ENCODE peak calls at places on chromosomes 16 and 17, in five cellular contexts. One of them, this sample, is unnamed.

GRCh38 chr16:13305019-13305755 is 403.8 kb downstream of the SHISA9 start:
- DNase-seq in sigmoid colon: no peak
- DNase-seq in prostate gland: no peak
- DNase-seq in transverse colon: no peak
- DNase-seq in HCT116: no peak
- DNase-seq in this sample: no peak

GRCh38 chr16:11857161-11857560 is 5.8 kb upstream of the RSL1D1 start:
- DNase-seq in prostate gland: no peak
- DNase-seq in sigmoid colon: no peak
- DNase-seq in HCT116: no peak
- DNase-seq in transverse colon: no peak
- DNase-seq in this sample: no peak

GRCh38 chr16:85205747-85206471 is 93.6 kb upstream of the CIBAR2 start:
- DNase-seq in prostate gland: no peak
- DNase-seq in transverse colon: no peak
- DNase-seq in HCT116: no peak
- DNase-seq in sigmoid colon: no peak
- DNase-seq in this sample: no peak

GRCh38 chr16:27195941-27196595 is 7.3 kb upstream of the KDM8 start:
- DNase-seq in HCT116: no peak
- DNase-seq in sigmoid colon: no peak
- DNase-seq in prostate gland: no peak
- DNase-seq in transverse colon: no peak
- DNase-seq in this sample: no peak

GRCh38 chr16:87945351-87946042 is 5.7 kb upstream of the BANP start:
- DNase-seq in HCT116: peak
- DNase-seq in transverse colon: peak
- DNase-seq in prostate gland: peak
- DNase-seq in sigmoid colon: peak
- DNase-seq in this sample: no peak

GRCh38 chr17:76458580-76459490 is 5.9 kb upstream of the UBE2O start:
- DNase-seq in sigmoid colon: no peak
- DNase-seq in transverse colon: peak
- DNase-seq in prostate gland: no peak
- DNase-seq in HCT116: peak
- DNase-seq in this sample: no peak

GRCh38 chr16:89303604-89304003 is 86.1 kb downstream of the ZNF778 start:
- DNase-seq in sigmoid colon: no peak
- DNase-seq in prostate gland: no peak
- DNase-seq in transverse colon: no peak
- DNase-seq in HCT116: no peak
- DNase-seq in this sample: no peak

GRCh38 chr16:12976936-12977335 is 75.5 kb downstream of the SHISA9 start:
- DNase-seq in prostate gland: no peak
- DNase-seq in sigmoid colon: no peak
- DNase-seq in transverse colon: no peak
- DNase-seq in HCT116: no peak
- DNase-seq in this sample: no peak

GRCh38 chr16:67164599-67165061 is at the start of gene HSF4:
- DNase-seq in HCT116: no peak
- DNase-seq in prostate gland: peak
- DNase-seq in sigmoid colon: peak
- DNase-seq in transverse colon: peak
- DNase-seq in this sample: no peak

GRCh38 chr17:79070266-79070880 is 4.3 kb upstream of the ENGASE start:
- DNase-seq in HCT116: no peak
- DNase-seq in prostate gland: no peak
- DNase-seq in transverse colon: no peak
- DNase-seq in sigmoid colon: peak
- DNase-seq in this sample: no peak

GRCh38 chr16:78324649-78325274 is 225.3 kb downstream of the WWOX start:
- DNase-seq in HCT116: no peak
- DNase-seq in prostate gland: no peak
- DNase-seq in transverse colon: no peak
- DNase-seq in sigmoid colon: no peak
- DNase-seq in this sample: no peak

GRCh38 chr16:12340151-12340733 is 363.7 kb downstream of the SNX29 start:
- DNase-seq in transverse colon: peak
- DNase-seq in prostate gland: peak
- DNase-seq in sigmoid colon: no peak
- DNase-seq in HCT116: peak
- DNase-seq in this sample: no peak

GRCh38 chr17:76585048-76585648 is 512 bp downstream of the ST6GALNAC2 start:
- DNase-seq in prostate gland: no peak
- DNase-seq in transverse colon: peak
- DNase-seq in HCT116: no peak
- DNase-seq in sigmoid colon: peak
- DNase-seq in this sample: no peak

GRCh38 chr17:75640556-75641119 is 7.4 kb downstream of the SMIM5 start:
- DNase-seq in HCT116: no peak
- DNase-seq in transverse colon: no peak
- DNase-seq in sigmoid colon: no peak
- DNase-seq in prostate gland: no peak
- DNase-seq in this sample: peak

GRCh38 chr17:40345161-40346034 is 19.1 kb downstream of the GJD3 start:
- DNase-seq in transverse colon: peak
- DNase-seq in prostate gland: peak
- DNase-seq in HCT116: no peak
- DNase-seq in sigmoid colon: peak
- DNase-seq in this sample: no peak

GRCh38 chr16:85385463-85386331 is 227.4 kb upstream of the GSE1 start:
- DNase-seq in transverse colon: no peak
- DNase-seq in prostate gland: no peak
- DNase-seq in sigmoid colon: peak
- DNase-seq in HCT116: no peak
- DNase-seq in this sample: no peak

GRCh38 chr17:15782809-15783208 is 50.7 kb downstream of the TBC1D26 start:
- DNase-seq in transverse colon: peak
- DNase-seq in sigmoid colon: peak
- DNase-seq in HCT116: no peak
- DNase-seq in prostate gland: no peak
- DNase-seq in this sample: no peak

GRCh38 chr16:56382459-56382858 is 42.9 kb downstream of the AMFR start:
- DNase-seq in sigmoid colon: no peak
- DNase-seq in transverse colon: no peak
- DNase-seq in HCT116: no peak
- DNase-seq in prostate gland: no peak
- DNase-seq in this sample: no peak

GRCh38 chr16:87108941-87109340 is 208.3 kb downstream of the C16orf95 start:
- DNase-seq in prostate gland: no peak
- DNase-seq in HCT116: no peak
- DNase-seq in transverse colon: no peak
- DNase-seq in sigmoid colon: peak
- DNase-seq in this sample: no peak

DNA sequence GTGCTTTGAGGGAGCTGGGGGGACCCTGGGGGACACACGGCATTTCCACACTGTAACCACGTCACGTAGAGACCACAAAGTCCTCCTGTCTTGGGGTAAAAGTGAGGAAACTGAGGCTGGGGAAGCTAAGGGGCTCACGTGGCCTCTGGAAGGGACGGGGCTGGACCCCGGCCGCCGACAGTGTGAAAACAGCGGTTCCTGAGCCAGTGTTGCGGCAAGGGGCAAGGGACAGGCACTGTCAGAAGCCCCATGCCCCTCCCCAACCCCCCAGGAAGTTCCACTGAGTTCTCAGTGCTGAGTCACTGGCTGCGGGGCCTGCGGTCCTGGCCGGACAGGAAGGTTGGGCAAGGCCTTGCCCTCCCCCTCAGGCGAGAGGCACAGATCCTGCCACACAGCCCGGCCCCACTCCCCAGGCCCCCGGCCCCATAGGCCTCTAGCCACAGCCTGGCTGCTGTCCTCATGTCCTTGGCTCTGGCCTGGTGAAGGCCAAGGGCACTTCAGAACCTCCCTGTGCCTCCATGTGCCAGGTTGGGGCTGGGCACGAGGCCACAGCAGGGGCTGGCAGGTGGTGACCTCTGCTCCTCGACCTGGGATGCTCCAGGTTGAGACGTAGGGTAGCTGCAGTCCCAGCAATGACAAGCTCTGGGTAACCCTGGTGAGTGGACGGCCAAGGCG is 5.0 kb upstream of the CCDC57 start:
- DNase-seq in HCT116: no peak
- DNase-seq in transverse colon: peak
- DNase-seq in sigmoid colon: peak
- DNase-seq in prostate gland: no peak
- DNase-seq in this sample: no peak
- TF ChIP-seq POLR2AphosphoS5 in HCT116: peak
- TF ChIP-seq POLR2AphosphoS5 in transverse colon: no peak
- TF ChIP-seq POLR2AphosphoS5 in sigmoid colon: no peak
- TF ChIP-seq POLR2AphosphoS5 in prostate gland: no peak
- TF ChIP-seq POLR2AphosphoS5 in this sample: no peak

DNA sequence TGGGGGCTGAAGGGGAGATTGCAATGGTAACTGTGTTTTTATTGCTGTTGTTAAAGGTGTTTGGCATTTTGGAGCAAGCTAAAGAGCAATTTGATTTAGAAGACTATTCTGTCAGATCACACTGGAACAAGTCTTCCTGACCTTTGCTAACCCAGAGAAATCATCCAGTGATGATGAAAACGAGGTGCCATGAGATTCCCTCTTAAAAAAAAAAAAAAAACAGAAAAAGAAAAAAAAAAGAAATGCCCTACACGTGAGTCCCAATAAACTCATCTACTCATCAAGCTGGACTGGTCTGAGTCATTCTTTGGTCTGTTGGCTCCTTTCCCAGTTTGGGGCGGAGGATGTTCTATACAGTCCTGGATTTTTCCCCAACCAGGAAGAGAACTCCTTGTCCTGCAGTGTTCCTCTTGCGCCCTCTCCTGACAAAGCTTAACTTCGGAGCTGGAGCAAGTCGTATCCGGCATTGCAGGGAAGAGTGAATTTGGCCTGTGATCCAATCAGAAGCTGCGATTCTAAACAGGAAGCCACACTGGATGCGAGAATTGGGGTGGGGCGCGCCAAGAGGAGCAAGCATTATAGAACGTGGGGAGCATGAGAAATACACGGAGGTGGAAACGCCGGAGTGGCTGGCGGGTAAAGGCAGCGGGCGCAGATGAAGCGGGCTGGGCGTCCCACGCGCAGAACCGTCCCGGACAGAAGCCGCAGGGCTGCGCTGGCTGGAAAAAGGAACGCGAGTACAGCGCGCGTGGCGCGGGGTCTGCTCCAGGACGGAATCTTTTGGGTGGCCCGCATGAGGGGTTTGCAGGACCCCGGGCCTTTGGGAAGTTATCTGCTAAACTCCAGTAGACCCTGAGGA is 22.4 kb upstream of the CRYM start:
- DNase-seq in HCT116: peak
- DNase-seq in prostate gland: peak
- DNase-seq in transverse colon: peak
- DNase-seq in sigmoid colon: peak
- DNase-seq in this sample: peak
- TF ChIP-seq POLR2AphosphoS5 in HCT116: no peak
- TF ChIP-seq POLR2AphosphoS5 in prostate gland: peak
- TF ChIP-seq POLR2AphosphoS5 in transverse colon: peak
- TF ChIP-seq POLR2AphosphoS5 in sigmoid colon: peak
- TF ChIP-seq POLR2AphosphoS5 in this sample: no peak

GRCh38 chr16:47777191-47777590 is 316.1 kb downstream of the PHKB start:
- DNase-seq in prostate gland: no peak
- DNase-seq in transverse colon: no peak
- DNase-seq in sigmoid colon: no peak
- DNase-seq in HCT116: no peak
- DNase-seq in this sample: no peak

GRCh38 chr16:47774661-47775060 is 313.5 kb downstream of the PHKB start:
- DNase-seq in HCT116: no peak
- DNase-seq in transverse colon: peak
- DNase-seq in prostate gland: no peak
- DNase-seq in sigmoid colon: no peak
- DNase-seq in this sample: no peak

GRCh38 chr16:47780213-47780612 is 319.1 kb downstream of the PHKB start:
- DNase-seq in sigmoid colon: no peak
- DNase-seq in transverse colon: no peak
- DNase-seq in prostate gland: no peak
- DNase-seq in HCT116: no peak
- DNase-seq in this sample: no peak

GRCh38 chr16:47778106-47778803 is 317.1 kb downstream of the PHKB start:
- DNase-seq in prostate gland: no peak
- DNase-seq in transverse colon: no peak
- DNase-seq in sigmoid colon: no peak
- DNase-seq in HCT116: no peak
- DNase-seq in this sample: no peak

GRCh38 chr16:47779201-47780016 is 318.3 kb downstream of the PHKB start:
- DNase-seq in transverse colon: no peak
- DNase-seq in prostate gland: no peak
- DNase-seq in HCT116: no peak
- DNase-seq in sigmoid colon: no peak
- DNase-seq in this sample: no peak
- TF ChIP-seq POLR2AphosphoS5 in transverse colon: no peak
- TF ChIP-seq POLR2AphosphoS5 in prostate gland: no peak
- TF ChIP-seq POLR2AphosphoS5 in HCT116: no peak
- TF ChIP-seq POLR2AphosphoS5 in sigmoid colon: no peak
- TF ChIP-seq POLR2AphosphoS5 in this sample: no peak

GRCh38 chr17:65568918-65569317 is 7.5 kb upstream of the AXIN2 start:
- DNase-seq in sigmoid colon: no peak
- DNase-seq in transverse colon: no peak
- DNase-seq in prostate gland: no peak
- DNase-seq in HCT116: no peak
- DNase-seq in this sample: no peak

GRCh38 chr17:65573283-65573603 is 11.8 kb upstream of the AXIN2 start:
- DNase-seq in sigmoid colon: no peak
- DNase-seq in transverse colon: no peak
- DNase-seq in prostate gland: no peak
- DNase-seq in HCT116: no peak
- DNase-seq in this sample: no peak

GRCh38 chr17:65572581-65573282 is 11.3 kb upstream of the AXIN2 start:
- DNase-seq in transverse colon: no peak
- DNase-seq in HCT116: no peak
- DNase-seq in sigmoid colon: no peak
- DNase-seq in prostate gland: no peak
- DNase-seq in this sample: no peak

GRCh38 chr17:65567566-65567965 is 6.1 kb upstream of the AXIN2 start:
- DNase-seq in prostate gland: no peak
- DNase-seq in HCT116: no peak
- DNase-seq in sigmoid colon: no peak
- DNase-seq in transverse colon: no peak
- DNase-seq in this sample: no peak

GRCh38 chr17:65572186-65572580 is 10.7 kb upstream of the AXIN2 start:
- DNase-seq in transverse colon: no peak
- DNase-seq in sigmoid colon: no peak
- DNase-seq in prostate gland: no peak
- DNase-seq in HCT116: no peak
- DNase-seq in this sample: no peak
- TF ChIP-seq POLR2AphosphoS5 in transverse colon: no peak
- TF ChIP-seq POLR2AphosphoS5 in sigmoid colon: no peak
- TF ChIP-seq POLR2AphosphoS5 in prostate gland: no peak
- TF ChIP-seq POLR2AphosphoS5 in HCT116: no peak
- TF ChIP-seq POLR2AphosphoS5 in this sample: no peak